ENCODE peak calls at places on chromosomes 3 and 15, in four cellular contexts. F is posterior vena cava, T is GM18507, I is T-helper 2 cell. K is an unnamed sample.

GRCh38 chr3:150970665-150971327 is 1.7 kb downstream of the CLRN1 start:
- DNase-seq in F (no peak), T (no peak), I (no peak), K (no peak)

GRCh38 chr3:74375653-74376052 is 238.8 kb downstream of the CNTN3 start:
- DNase-seq in F (no peak), T (no peak), I (no peak), K (no peak)

GRCh38 chr3:47909607-47910006 is 106.6 kb downstream of the MAP4 start:
- DNase-seq in F (no peak), T (no peak), I (no peak), K (no peak)

GRCh38 chr3:23359116-23359515 is 156.0 kb downstream of the UBE2E2 start:
- DNase-seq in F (no peak), T (no peak), I (no peak), K (no peak)

GRCh38 chr3:185460719-185461350 is 38.0 kb downstream of the TMEM41A start:
- DNase-seq in F (no peak), T (no peak), I (no peak), K (no peak)

GRCh38 chr3:176349706-176350105 is 847.6 kb downstream of the TBL1XR1 start:
- DNase-seq in F (no peak), T (no peak), I (no peak), K (no peak)

GRCh38 chr15:31544361-31544760 is 217.7 kb downstream of the KLF13 start:
- DNase-seq in F (no peak), T (no peak), I (no peak), K (no peak)

GRCh38 chr3:190096345-190096744 is 24.4 kb downstream of the P3H2 start:
- DNase-seq in F (no peak), T (no peak), I (no peak), K (no peak)

GRCh38 chr3:48086736-48087470 is 70.7 kb upstream of the MAP4 start:
- DNase-seq in F (no peak), T (no peak), I (no peak), K (no peak)

GRCh38 chr3:15287565-15288330 is 44.6 kb downstream of the SH3BP5 start:
- DNase-seq in F (peak; percentile 91), T (no peak), I (no peak), K (no peak)

GRCh38 chr15:52658955-52659354 is 20.2 kb downstream of the ATOSA start:
- DNase-seq in F (no peak), T (no peak), I (peak; percentile 10), K (peak; percentile 6)